ENCODE peak calls at places on chromosomes 5 and 9, in five cellular contexts. Y is amniotic epithelial cell; M is T-helper 9 cell; U is GM23248; H is activated CD4-positive, alpha-beta T cell treated with anti-CD3 and anti-CD28 coated beads for 36 hours. S is an unnamed sample.

GRCh38 chr9:27413507-27414214 is 110.4 kb upstream of the IFNK start:
- DNase-seq in Y (no peak), M (no peak), U (no peak), H (no peak), S (no peak)

GRCh38 chr5:169152946-169153345 is 148.0 kb downstream of the SLIT3 start:
- DNase-seq in H (no peak), M (no peak), Y (no peak), U (no peak), S (no peak)

GRCh38 chr9:127095416-127095815 is 27.0 kb downstream of the ANGPTL2 start:
- DNase-seq in M (no peak), Y (no peak), U (no peak), H (no peak), S (no peak)

GRCh38 chr9:134344068-134344820 is 18.0 kb downstream of the RXRA start:
- DNase-seq in U (no peak), Y (no peak), M (no peak), H (peak), S (no peak)

GRCh38 chr5:39024005-39024404 is 50.2 kb downstream of the RICTOR start:
- DNase-seq in M (no peak), Y (peak), U (no peak), H (peak), S (no peak)

GRCh38 chr5:175516933-175517823 is 38.8 kb downstream of the SFXN1 start:
- DNase-seq in M (no peak), U (no peak), H (no peak), Y (peak), S (no peak)

GRCh38 chr5:181207214-181207959 is 2.4 kb upstream of the TRIM7 start:
- DNase-seq in H (peak), Y (peak), M (peak), U (peak), S (peak)

GRCh38 chr5:6158974-6159863 is 219.1 kb downstream of the MED10 start:
- DNase-seq in M (no peak), U (peak), H (no peak), Y (peak), S (no peak)

GRCh38 chr9:13351768-13352386 is 72.4 kb upstream of the MPDZ start:
- DNase-seq in H (no peak), Y (peak), U (peak), M (no peak), S (no peak)

GRCh38 chr9:121303456-121304451 is 35.8 kb downstream of the GSN start:
- DNase-seq in M (no peak), Y (no peak), H (no peak), U (peak), S (no peak)

GRCh38 chr5:5658226-5658625 is 235.7 kb downstream of the ICE1 start:
- DNase-seq in Y (no peak), M (no peak), H (no peak), U (peak), S (no peak)

GRCh38 chr9:16090907-16091629 is 538.2 kb downstream of the CCDC171 start:
- DNase-seq in H (no peak), M (no peak), U (peak), Y (peak), S (no peak)

GRCh38 chr9:72977670-72978069 is 24.8 kb upstream of the ALDH1A1 start:
- DNase-seq in H (no peak), U (peak), Y (peak), M (no peak), S (no peak)

GRCh38 chr9:101387871-101388506 is 3.2 kb upstream of the BAAT start:
- DNase-seq in U (peak), M (no peak), Y (peak), H (no peak), S (no peak)

GRCh38 chr9:69324549-69325401 is at the start of gene ENTREP1:
- DNase-seq in M (no peak), Y (peak), U (peak), H (peak), S (no peak)

GRCh38 chr5:150113047-150113744 is 26.8 kb upstream of the CSF1R start:
- DNase-seq in U (peak), Y (peak), M (no peak), H (no peak), S (no peak)

GRCh38 chr5:174610968-174611367 is 113.4 kb upstream of the MSX2 start:
- DNase-seq in U (peak), Y (peak), H (no peak), M (no peak), S (no peak)

GRCh38 chr9:99185904-99186303 is 35.8 kb downstream of the ALG2 start:
- DNase-seq in U (no peak), H (no peak), M (no peak), Y (no peak), S (no peak)

GRCh38 chr9:22147818-22148573 is 138.9 kb upstream of the CDKN2B start:
- DNase-seq in U (peak), Y (peak), H (peak), M (no peak), S (no peak)

GRCh38 chr5:90865194-90865593 is 306.6 kb downstream of the ADGRV1 start:
- DNase-seq in H (no peak), U (no peak), Y (no peak), M (no peak), S (no peak)

GRCh38 chr9:87776481-87777373 is 50.8 kb downstream of the CTSL start:
- DNase-seq in U (no peak), H (no peak), M (no peak), Y (no peak), S (no peak)

GRCh38 chr9:112784020-112784788 is 33.6 kb downstream of the SNX30 start:
- DNase-seq in H (no peak), M (no peak), U (no peak), Y (peak), S (no peak)

GRCh38 chr5:133063965-133064364 is 12.2 kb downstream of the HSPA4 start:
- DNase-seq in Y (no peak), M (no peak), H (no peak), U (no peak), S (no peak)

GRCh38 chr5:89282038-89282831 is 399.3 kb upstream of the MEF2C start:
- DNase-seq in M (no peak), U (no peak), Y (no peak), H (no peak), S (no peak)

GRCh38 chr9:18472915-18473314 is 1.0 kb upstream of the ADAMTSL1 start:
- DNase-seq in Y (no peak), U (peak), M (no peak), H (no peak), S (no peak)